ENCODE peak calls at places on chromosomes 11 and 22, in ten cellular contexts. One of them, this sample, is unnamed.

GRCh38 chr11:61390161-61390560 is 2.2 kb upstream of the TMEM216 start:
- DNase-seq in CD4-positive, alpha-beta T cell: no peak
- DNase-seq in EH: no peak
- DNase-seq in CD8-positive, alpha-beta memory T cell: no peak
- DNase-seq in SK-N-SH: no peak
- DNase-seq in T-helper 1 cell: no peak
- DNase-seq in stimulated activated CD8-positive, alpha-beta memory T cell treated with anti-CD3 and anti-CD28 coated beads, Interleukin-15, amount 100 ng/mL, for 1 hour: no peak
- DNase-seq in activated CD4-positive, CD25-positive, alpha-beta regulatory T cell: no peak
- DNase-seq in activated CD8-positive, alpha-beta memory T cell treated with anti-CD3 and anti-CD28 coated beads for 4 hours: no peak
- DNase-seq in activated T-helper 9 cell treated with anti-CD3 and anti-CD28 coated beads, Interleukin-2, amount 50 U/mL, for 16 hours: no peak
- DNase-seq in this sample: no peak

GRCh38 chr11:113113801-113114451 is 152.7 kb downstream of the NCAM1 start:
- DNase-seq in CD4-positive, alpha-beta T cell: no peak
- DNase-seq in EH: no peak
- DNase-seq in CD8-positive, alpha-beta memory T cell: no peak
- DNase-seq in SK-N-SH: no peak
- DNase-seq in T-helper 1 cell: no peak
- DNase-seq in stimulated activated CD8-positive, alpha-beta memory T cell treated with anti-CD3 and anti-CD28 coated beads, Interleukin-15, amount 100 ng/mL, for 1 hour: no peak
- DNase-seq in activated CD4-positive, CD25-positive, alpha-beta regulatory T cell: no peak
- DNase-seq in activated CD8-positive, alpha-beta memory T cell treated with anti-CD3 and anti-CD28 coated beads for 4 hours: no peak
- DNase-seq in activated T-helper 9 cell treated with anti-CD3 and anti-CD28 coated beads, Interleukin-2, amount 50 U/mL, for 16 hours: no peak
- DNase-seq in this sample: no peak

GRCh38 chr11:46914363-46914762 is 4.0 kb downstream of the LRP4 start:
- DNase-seq in CD4-positive, alpha-beta T cell: no peak
- DNase-seq in EH: peak; percentile 82
- DNase-seq in CD8-positive, alpha-beta memory T cell: no peak
- DNase-seq in SK-N-SH: no peak
- DNase-seq in T-helper 1 cell: no peak
- DNase-seq in stimulated activated CD8-positive, alpha-beta memory T cell treated with anti-CD3 and anti-CD28 coated beads, Interleukin-15, amount 100 ng/mL, for 1 hour: no peak
- DNase-seq in activated CD4-positive, CD25-positive, alpha-beta regulatory T cell: no peak
- DNase-seq in activated CD8-positive, alpha-beta memory T cell treated with anti-CD3 and anti-CD28 coated beads for 4 hours: no peak
- DNase-seq in activated T-helper 9 cell treated with anti-CD3 and anti-CD28 coated beads, Interleukin-2, amount 50 U/mL, for 16 hours: no peak
- DNase-seq in this sample: peak; percentile 25

GRCh38 chr11:43582024-43582836 is 98.3 kb upstream of the HSD17B12 start:
- DNase-seq in CD4-positive, alpha-beta T cell: no peak
- DNase-seq in EH: no peak
- DNase-seq in CD8-positive, alpha-beta memory T cell: no peak
- DNase-seq in SK-N-SH: peak; percentile 38
- DNase-seq in T-helper 1 cell: no peak
- DNase-seq in stimulated activated CD8-positive, alpha-beta memory T cell treated with anti-CD3 and anti-CD28 coated beads, Interleukin-15, amount 100 ng/mL, for 1 hour: no peak
- DNase-seq in activated CD4-positive, CD25-positive, alpha-beta regulatory T cell: no peak
- DNase-seq in activated CD8-positive, alpha-beta memory T cell treated with anti-CD3 and anti-CD28 coated beads for 4 hours: no peak
- DNase-seq in activated T-helper 9 cell treated with anti-CD3 and anti-CD28 coated beads, Interleukin-2, amount 50 U/mL, for 16 hours: no peak
- DNase-seq in this sample: no peak

GRCh38 chr11:117823294-117823940 is 1.1 kb downstream of the FXYD2 start:
- DNase-seq in CD4-positive, alpha-beta T cell: peak; percentile 29
- DNase-seq in EH: no peak
- DNase-seq in CD8-positive, alpha-beta memory T cell: peak; percentile 70
- DNase-seq in SK-N-SH: no peak
- DNase-seq in T-helper 1 cell: no peak
- DNase-seq in stimulated activated CD8-positive, alpha-beta memory T cell treated with anti-CD3 and anti-CD28 coated beads, Interleukin-15, amount 100 ng/mL, for 1 hour: no peak
- DNase-seq in activated CD4-positive, CD25-positive, alpha-beta regulatory T cell: no peak
- DNase-seq in activated CD8-positive, alpha-beta memory T cell treated with anti-CD3 and anti-CD28 coated beads for 4 hours: no peak
- DNase-seq in activated T-helper 9 cell treated with anti-CD3 and anti-CD28 coated beads, Interleukin-2, amount 50 U/mL, for 16 hours: no peak
- DNase-seq in this sample: no peak

GRCh38 chr22:50206599-50206998 is 5.8 kb downstream of the SELENOO start:
- DNase-seq in CD4-positive, alpha-beta T cell: no peak
- DNase-seq in EH: peak; percentile 61
- DNase-seq in CD8-positive, alpha-beta memory T cell: no peak
- DNase-seq in SK-N-SH: peak; percentile 87
- DNase-seq in T-helper 1 cell: no peak
- DNase-seq in stimulated activated CD8-positive, alpha-beta memory T cell treated with anti-CD3 and anti-CD28 coated beads, Interleukin-15, amount 100 ng/mL, for 1 hour: no peak
- DNase-seq in activated CD4-positive, CD25-positive, alpha-beta regulatory T cell: no peak
- DNase-seq in activated CD8-positive, alpha-beta memory T cell treated with anti-CD3 and anti-CD28 coated beads for 4 hours: no peak
- DNase-seq in activated T-helper 9 cell treated with anti-CD3 and anti-CD28 coated beads, Interleukin-2, amount 50 U/mL, for 16 hours: no peak
- DNase-seq in this sample: peak; percentile 31

GRCh38 chr11:80349986-80350385 is 909.2 kb upstream of the TENM4 start:
- DNase-seq in CD4-positive, alpha-beta T cell: no peak
- DNase-seq in EH: no peak
- DNase-seq in CD8-positive, alpha-beta memory T cell: no peak
- DNase-seq in SK-N-SH: no peak
- DNase-seq in T-helper 1 cell: no peak
- DNase-seq in stimulated activated CD8-positive, alpha-beta memory T cell treated with anti-CD3 and anti-CD28 coated beads, Interleukin-15, amount 100 ng/mL, for 1 hour: no peak
- DNase-seq in activated CD4-positive, CD25-positive, alpha-beta regulatory T cell: no peak
- DNase-seq in activated CD8-positive, alpha-beta memory T cell treated with anti-CD3 and anti-CD28 coated beads for 4 hours: no peak
- DNase-seq in activated T-helper 9 cell treated with anti-CD3 and anti-CD28 coated beads, Interleukin-2, amount 50 U/mL, for 16 hours: no peak
- DNase-seq in this sample: no peak

GRCh38 chr11:90134420-90135003 is at the start of gene NAALAD2:
- DNase-seq in CD4-positive, alpha-beta T cell: no peak
- DNase-seq in EH: peak; percentile 27
- DNase-seq in CD8-positive, alpha-beta memory T cell: no peak
- DNase-seq in SK-N-SH: peak; percentile 77
- DNase-seq in T-helper 1 cell: no peak
- DNase-seq in stimulated activated CD8-positive, alpha-beta memory T cell treated with anti-CD3 and anti-CD28 coated beads, Interleukin-15, amount 100 ng/mL, for 1 hour: no peak
- DNase-seq in activated CD4-positive, CD25-positive, alpha-beta regulatory T cell: no peak
- DNase-seq in activated CD8-positive, alpha-beta memory T cell treated with anti-CD3 and anti-CD28 coated beads for 4 hours: no peak
- DNase-seq in activated T-helper 9 cell treated with anti-CD3 and anti-CD28 coated beads, Interleukin-2, amount 50 U/mL, for 16 hours: no peak
- DNase-seq in this sample: peak; percentile 56

GRCh38 chr22:20509344-20510047 is 2.1 kb downstream of the MED15 start:
- DNase-seq in CD4-positive, alpha-beta T cell: peak; percentile 25
- DNase-seq in EH: peak; percentile 97
- DNase-seq in CD8-positive, alpha-beta memory T cell: no peak
- DNase-seq in SK-N-SH: peak; percentile 48
- DNase-seq in T-helper 1 cell: peak; percentile 27
- DNase-seq in stimulated activated CD8-positive, alpha-beta memory T cell treated with anti-CD3 and anti-CD28 coated beads, Interleukin-15, amount 100 ng/mL, for 1 hour: no peak
- DNase-seq in activated CD4-positive, CD25-positive, alpha-beta regulatory T cell: peak; percentile 14
- DNase-seq in activated CD8-positive, alpha-beta memory T cell treated with anti-CD3 and anti-CD28 coated beads for 4 hours: peak; percentile 36
- DNase-seq in activated T-helper 9 cell treated with anti-CD3 and anti-CD28 coated beads, Interleukin-2, amount 50 U/mL, for 16 hours: peak; percentile 38
- DNase-seq in this sample: peak; percentile 95

GRCh38 chr22:27377901-27378300 is 423.7 kb downstream of the MN1 start:
- DNase-seq in CD4-positive, alpha-beta T cell: no peak
- DNase-seq in EH: no peak
- DNase-seq in CD8-positive, alpha-beta memory T cell: no peak
- DNase-seq in SK-N-SH: no peak
- DNase-seq in T-helper 1 cell: no peak
- DNase-seq in stimulated activated CD8-positive, alpha-beta memory T cell treated with anti-CD3 and anti-CD28 coated beads, Interleukin-15, amount 100 ng/mL, for 1 hour: no peak
- DNase-seq in activated CD4-positive, CD25-positive, alpha-beta regulatory T cell: no peak
- DNase-seq in activated CD8-positive, alpha-beta memory T cell treated with anti-CD3 and anti-CD28 coated beads for 4 hours: no peak
- DNase-seq in activated T-helper 9 cell treated with anti-CD3 and anti-CD28 coated beads, Interleukin-2, amount 50 U/mL, for 16 hours: no peak
- DNase-seq in this sample: peak; percentile 57

GRCh38 chr22:39297490-39298193 is 21.8 kb downstream of the RPL3 start:
- DNase-seq in CD4-positive, alpha-beta T cell: no peak
- DNase-seq in EH: peak; percentile 62
- DNase-seq in CD8-positive, alpha-beta memory T cell: no peak
- DNase-seq in SK-N-SH: no peak
- DNase-seq in T-helper 1 cell: no peak
- DNase-seq in stimulated activated CD8-positive, alpha-beta memory T cell treated with anti-CD3 and anti-CD28 coated beads, Interleukin-15, amount 100 ng/mL, for 1 hour: no peak
- DNase-seq in activated CD4-positive, CD25-positive, alpha-beta regulatory T cell: no peak
- DNase-seq in activated CD8-positive, alpha-beta memory T cell treated with anti-CD3 and anti-CD28 coated beads for 4 hours: no peak
- DNase-seq in activated T-helper 9 cell treated with anti-CD3 and anti-CD28 coated beads, Interleukin-2, amount 50 U/mL, for 16 hours: no peak
- DNase-seq in this sample: no peak

GRCh38 chr22:43481528-43482309 is 69.9 kb downstream of the MPPED1 start:
- DNase-seq in CD4-positive, alpha-beta T cell: no peak
- DNase-seq in EH: no peak
- DNase-seq in CD8-positive, alpha-beta memory T cell: peak; percentile 30
- DNase-seq in SK-N-SH: no peak
- DNase-seq in T-helper 1 cell: no peak
- DNase-seq in stimulated activated CD8-positive, alpha-beta memory T cell treated with anti-CD3 and anti-CD28 coated beads, Interleukin-15, amount 100 ng/mL, for 1 hour: no peak
- DNase-seq in activated CD4-positive, CD25-positive, alpha-beta regulatory T cell: no peak
- DNase-seq in activated CD8-positive, alpha-beta memory T cell treated with anti-CD3 and anti-CD28 coated beads for 4 hours: no peak
- DNase-seq in activated T-helper 9 cell treated with anti-CD3 and anti-CD28 coated beads, Interleukin-2, amount 50 U/mL, for 16 hours: no peak
- DNase-seq in this sample: no peak

GRCh38 chr22:19879651-19879995 is 24.9 kb upstream of the GNB1L start:
- DNase-seq in CD4-positive, alpha-beta T cell: no peak
- DNase-seq in EH: peak; percentile 19
- DNase-seq in CD8-positive, alpha-beta memory T cell: no peak
- DNase-seq in SK-N-SH: peak; percentile 30
- DNase-seq in T-helper 1 cell: peak; percentile 10
- DNase-seq in stimulated activated CD8-positive, alpha-beta memory T cell treated with anti-CD3 and anti-CD28 coated beads, Interleukin-15, amount 100 ng/mL, for 1 hour: no peak
- DNase-seq in activated CD4-positive, CD25-positive, alpha-beta regulatory T cell: no peak
- DNase-seq in activated CD8-positive, alpha-beta memory T cell treated with anti-CD3 and anti-CD28 coated beads for 4 hours: no peak
- DNase-seq in activated T-helper 9 cell treated with anti-CD3 and anti-CD28 coated beads, Interleukin-2, amount 50 U/mL, for 16 hours: no peak
- DNase-seq in this sample: no peak

GRCh38 chr11:118674094-118674460 is 5.4 kb downstream of the TREH start:
- DNase-seq in CD4-positive, alpha-beta T cell: no peak
- DNase-seq in EH: no peak
- DNase-seq in CD8-positive, alpha-beta memory T cell: no peak
- DNase-seq in SK-N-SH: no peak
- DNase-seq in T-helper 1 cell: no peak
- DNase-seq in stimulated activated CD8-positive, alpha-beta memory T cell treated with anti-CD3 and anti-CD28 coated beads, Interleukin-15, amount 100 ng/mL, for 1 hour: no peak
- DNase-seq in activated CD4-positive, CD25-positive, alpha-beta regulatory T cell: no peak
- DNase-seq in activated CD8-positive, alpha-beta memory T cell treated with anti-CD3 and anti-CD28 coated beads for 4 hours: no peak
- DNase-seq in activated T-helper 9 cell treated with anti-CD3 and anti-CD28 coated beads, Interleukin-2, amount 50 U/mL, for 16 hours: no peak
- DNase-seq in this sample: no peak

GRCh38 chr11:65415499-65416340 is 6.9 kb upstream of the NEAT1 start:
- DNase-seq in CD4-positive, alpha-beta T cell: no peak
- DNase-seq in EH: peak; percentile 9
- DNase-seq in CD8-positive, alpha-beta memory T cell: no peak
- DNase-seq in SK-N-SH: peak; percentile 37
- DNase-seq in T-helper 1 cell: no peak
- DNase-seq in stimulated activated CD8-positive, alpha-beta memory T cell treated with anti-CD3 and anti-CD28 coated beads, Interleukin-15, amount 100 ng/mL, for 1 hour: no peak
- DNase-seq in activated CD4-positive, CD25-positive, alpha-beta regulatory T cell: no peak
- DNase-seq in activated CD8-positive, alpha-beta memory T cell treated with anti-CD3 and anti-CD28 coated beads for 4 hours: no peak
- DNase-seq in activated T-helper 9 cell treated with anti-CD3 and anti-CD28 coated beads, Interleukin-2, amount 50 U/mL, for 16 hours: no peak
- DNase-seq in this sample: no peak

GRCh38 chr11:112408551-112408950 is 147.9 kb upstream of the PLET1 start:
- DNase-seq in CD4-positive, alpha-beta T cell: no peak
- DNase-seq in EH: no peak
- DNase-seq in CD8-positive, alpha-beta memory T cell: no peak
- DNase-seq in SK-N-SH: no peak
- DNase-seq in T-helper 1 cell: no peak
- DNase-seq in stimulated activated CD8-positive, alpha-beta memory T cell treated with anti-CD3 and anti-CD28 coated beads, Interleukin-15, amount 100 ng/mL, for 1 hour: no peak
- DNase-seq in activated CD4-positive, CD25-positive, alpha-beta regulatory T cell: no peak
- DNase-seq in activated CD8-positive, alpha-beta memory T cell treated with anti-CD3 and anti-CD28 coated beads for 4 hours: no peak
- DNase-seq in activated T-helper 9 cell treated with anti-CD3 and anti-CD28 coated beads, Interleukin-2, amount 50 U/mL, for 16 hours: no peak
- DNase-seq in this sample: no peak

GRCh38 chr11:14248577-14248976 is 110.4 kb downstream of the RRAS2 start:
- DNase-seq in CD4-positive, alpha-beta T cell: peak; percentile 24
- DNase-seq in EH: no peak
- DNase-seq in CD8-positive, alpha-beta memory T cell: peak; percentile 16
- DNase-seq in SK-N-SH: peak; percentile 43
- DNase-seq in T-helper 1 cell: no peak
- DNase-seq in stimulated activated CD8-positive, alpha-beta memory T cell treated with anti-CD3 and anti-CD28 coated beads, Interleukin-15, amount 100 ng/mL, for 1 hour: no peak
- DNase-seq in activated CD4-positive, CD25-positive, alpha-beta regulatory T cell: peak; percentile 18
- DNase-seq in activated CD8-positive, alpha-beta memory T cell treated with anti-CD3 and anti-CD28 coated beads for 4 hours: no peak
- DNase-seq in activated T-helper 9 cell treated with anti-CD3 and anti-CD28 coated beads, Interleukin-2, amount 50 U/mL, for 16 hours: no peak
- DNase-seq in this sample: no peak

GRCh38 chr22:27982106-27982505 is 63.0 kb upstream of the PITPNB start:
- DNase-seq in CD4-positive, alpha-beta T cell: no peak
- DNase-seq in EH: no peak
- DNase-seq in CD8-positive, alpha-beta memory T cell: no peak
- DNase-seq in SK-N-SH: no peak
- DNase-seq in T-helper 1 cell: no peak
- DNase-seq in stimulated activated CD8-positive, alpha-beta memory T cell treated with anti-CD3 and anti-CD28 coated beads, Interleukin-15, amount 100 ng/mL, for 1 hour: no peak
- DNase-seq in activated CD4-positive, CD25-positive, alpha-beta regulatory T cell: no peak
- DNase-seq in activated CD8-positive, alpha-beta memory T cell treated with anti-CD3 and anti-CD28 coated beads for 4 hours: no peak
- DNase-seq in activated T-helper 9 cell treated with anti-CD3 and anti-CD28 coated beads, Interleukin-2, amount 50 U/mL, for 16 hours: no peak
- DNase-seq in this sample: no peak

This sample was measured in choroid plexus epithelial cell.